ENCODE peak calls at places on chromosomes 13 and 19, in four cellular contexts. C is WTC11, N is K562, T is HepG2. D is an unnamed sample.

GRCh38 chr13:33639158-33639557 is 178.8 kb upstream of the RFC3 start:
- DNase-seq in C (no peak), T (peak), N (no peak), D (no peak)

GRCh38 chr13:44710576-44710975 is 134.4 kb upstream of the TSC22D1 start:
- DNase-seq in C (no peak), T (no peak), N (no peak), D (no peak)

GRCh38 chr19:18817574-18817973 is 14.2 kb upstream of the UPF1 start:
- DNase-seq in C (no peak), N (no peak), T (no peak), D (no peak)

GRCh38 chr19:15268192-15268927 is 36.1 kb upstream of the EPHX3 start:
- DNase-seq in N (no peak), C (no peak), T (no peak), D (no peak)

GRCh38 chr13:71360041-71360440 is 507.0 kb downstream of the DACH1 start:
- DNase-seq in C (no peak), T (no peak), N (no peak), D (no peak)

GRCh38 chr19:40130013-40130412 is 39.3 kb upstream of the ZNF780A start:
- DNase-seq in C (no peak), N (no peak), T (no peak), D (no peak)

GRCh38 chr19:36051236-36051635 is 2.8 kb downstream of the THAP8 start:
- DNase-seq in N (peak), T (peak), C (peak), D (no peak)

GRCh38 chr13:47598340-47598911 is 402.6 kb downstream of the SUCLA2 start:
- DNase-seq in C (no peak), N (no peak), T (no peak), D (no peak)

GRCh38 chr13:79907527-79907926 is 426.6 kb downstream of the NDFIP2 start:
- DNase-seq in N (no peak), T (no peak), C (no peak), D (no peak)

GRCh38 chr19:38095411-38096308 is 128.4 kb downstream of the DPF1 start:
- DNase-seq in C (peak), N (peak), T (peak), D (peak)

GRCh38 chr19:33419763-33420080 is 46.2 kb downstream of the CEBPG start:
- DNase-seq in C (peak), T (no peak), N (peak), D (no peak)

GRCh38 chr19:30150626-30151025 is 208.6 kb downstream of the URI1 start:
- DNase-seq in N (no peak), C (no peak), T (no peak), D (no peak)

GRCh38 chr19:47094557-47095517 is 18.7 kb downstream of the ZC3H4 start:
- DNase-seq in C (no peak), T (peak), N (no peak), D (no peak)

GRCh38 chr13:45122941-45123340 is 2.6 kb downstream of the GTF2F2 start:
- DNase-seq in N (peak), C (no peak), T (no peak), D (no peak)

GRCh38 chr19:35959040-35959967 is 23.1 kb downstream of the LRFN3 start:
- DNase-seq in T (no peak), C (peak), N (no peak), D (peak)

GRCh38 chr19:3420244-3420755 is 53.9 kb downstream of the NFIC start:
- DNase-seq in C (no peak), T (no peak), N (no peak), D (no peak)
- TF ChIP-seq ELF4 in C (no peak), T (no peak), N (no peak), D (no peak)

DNA sequence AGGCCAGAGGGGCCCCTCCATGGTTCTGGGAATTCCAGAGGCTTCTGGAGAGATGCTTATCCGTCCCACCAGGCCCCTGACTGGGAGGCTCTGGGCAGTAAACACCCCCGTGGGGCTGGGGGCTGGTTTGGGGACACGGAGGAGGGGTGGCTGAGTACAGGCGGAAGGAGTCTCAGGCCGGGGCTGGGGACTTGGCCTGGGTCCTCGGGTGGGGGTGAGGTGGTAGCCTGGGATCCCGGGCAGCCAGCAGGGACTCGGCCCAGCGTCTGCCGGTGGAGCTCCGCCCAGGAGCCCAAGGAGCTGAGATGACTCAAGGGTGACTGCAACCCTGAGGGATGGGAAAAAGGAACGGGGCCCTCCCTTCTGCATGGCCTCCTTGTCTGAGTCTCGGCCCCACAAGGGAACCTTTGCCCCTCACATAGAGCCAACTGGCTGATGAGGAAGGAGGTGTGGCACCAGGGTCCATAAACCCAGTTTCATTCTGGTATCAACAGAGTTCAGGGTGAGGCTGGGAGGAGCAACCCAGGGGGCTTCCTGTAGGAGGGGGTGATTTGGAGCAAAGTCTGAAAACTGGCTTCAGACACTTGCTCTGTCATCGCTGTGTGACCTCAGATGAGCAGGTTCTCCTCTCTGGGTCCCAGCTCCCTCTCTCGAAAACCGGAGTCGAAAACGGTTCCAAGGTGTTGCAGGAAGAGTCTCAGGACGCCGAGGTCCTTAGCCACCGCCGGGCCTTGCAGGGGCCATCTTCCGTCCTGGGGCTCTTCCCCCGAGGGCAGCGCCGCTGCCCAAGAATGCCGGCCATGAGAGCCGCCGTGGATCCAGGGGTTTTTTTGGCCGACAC is 809 bp downstream of the MISP start:
- DNase-seq in T (peak), C (no peak), N (peak), D (no peak)
- TF ChIP-seq ELF4 in T (no peak), C (no peak), N (no peak), D (no peak)

GRCh38 chr13:110949628-110950027 is 34.8 kb upstream of the ANKRD10 start:
- DNase-seq in T (no peak), C (no peak), N (no peak), D (no peak)
- TF ChIP-seq ELF4 in T (no peak), C (no peak), N (no peak), D (no peak)

GRCh38 chr19:1134431-1134830 is 30.6 kb downstream of the GPX4 start:
- DNase-seq in C (no peak), N (no peak), T (no peak), D (no peak)

GRCh38 chr19:1138121-1138520 is 34.3 kb downstream of the GPX4 start:
- DNase-seq in T (no peak), C (no peak), N (no peak), D (no peak)

GRCh38 chr19:1136918-1137317 is 33.1 kb downstream of the GPX4 start:
- DNase-seq in C (no peak), T (no peak), N (no peak), D (no peak)

GRCh38 chr19:1135454-1135853 is 31.7 kb downstream of the GPX4 start:
- DNase-seq in C (no peak), N (no peak), T (no peak), D (no peak)

GRCh38 chr19:1136201-1136600 is 32.4 kb downstream of the GPX4 start:
- DNase-seq in C (no peak), N (no peak), T (no peak), D (no peak)
- TF ChIP-seq ELF4 in C (no peak), N (no peak), T (no peak), D (no peak)

DNA sequence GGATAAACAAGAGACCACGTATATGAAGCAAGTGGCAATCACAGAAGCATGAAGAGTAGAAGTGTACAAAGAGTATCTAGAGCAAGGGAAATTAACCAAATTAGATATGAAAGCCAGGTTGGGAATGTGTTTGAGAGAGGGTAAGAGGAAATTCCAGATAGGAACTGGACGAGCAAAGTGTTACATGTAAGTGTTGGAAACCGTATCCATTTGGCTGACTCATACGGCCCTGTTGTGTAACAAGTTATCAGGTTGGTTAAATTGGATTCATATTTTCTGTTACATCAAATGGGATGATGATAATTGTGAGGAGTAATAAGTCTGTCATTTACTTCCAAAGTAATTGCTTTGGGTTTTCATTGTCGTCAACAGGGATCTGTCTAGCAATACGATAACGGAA is 46.7 kb downstream of the RXFP2 start:
- DNase-seq in C (no peak), T (no peak), N (no peak), D (no peak)
- TF ChIP-seq ELF4 in C (no peak), T (no peak), N (no peak), D (no peak)